ENCODE peak calls at places on chromosomes 6 and 20, in four cellular contexts. C is H1, S is HCT116, D is K562. G is an unnamed sample.

GRCh38 chr6:39344821-39345280 is 22.3 kb upstream of the KCNK16 start:
- DNase-seq in C (peak; percentile 74), S (peak; percentile 3), D (no peak), G (no peak)

GRCh38 chr6:89021629-89022028 is 58.2 kb upstream of the RNGTT start:
- DNase-seq in C (no peak), S (no peak), D (no peak), G (no peak)

GRCh38 chr20:43824699-43825402 is 89.8 kb upstream of the TOX2 start:
- DNase-seq in C (no peak), S (no peak), D (no peak), G (peak; percentile 51)

GRCh38 chr6:35775031-35775430 is 1.4 kb upstream of the CLPSL2 start:
- DNase-seq in C (no peak), S (no peak), D (no peak), G (no peak)

GRCh38 chr6:136921521-136921935 is 573 bp upstream of the SLC35D3 start:
- DNase-seq in C (peak; percentile 65), S (no peak), D (no peak), G (no peak)

GRCh38 chr6:10759312-10759839 is 11.8 kb downstream of the TMEM14B start:
- DNase-seq in C (no peak), S (peak; percentile 89), D (peak; percentile 54), G (no peak)

GRCh38 chr6:40727272-40727671 is 140.1 kb upstream of the LRFN2 start:
- DNase-seq in C (no peak), S (no peak), D (peak; percentile 40), G (no peak)

GRCh38 chr6:25987845-25988244 is 25.2 kb downstream of the TRIM38 start:
- DNase-seq in C (peak; percentile 71), S (no peak), D (no peak), G (no peak)

GRCh38 chr6:30615219-30615957 is 1.7 kb downstream of the PPP1R10 start:
- DNase-seq in C (peak; percentile 63), S (peak; percentile 75), D (no peak), G (no peak)

GRCh38 chr6:141548969-141549368 is 583.8 kb upstream of the GJE1 start:
- DNase-seq in C (no peak), S (no peak), D (no peak), G (no peak)

GRCh38 chr6:39228111-39228971 is 934 bp downstream of the KCNK5 start:
- DNase-seq in C (no peak), S (no peak), D (peak; percentile 64), G (no peak)

GRCh38 chr6:91713911-91714310 is 1127.0 kb upstream of the MAP3K7 start:
- DNase-seq in C (no peak), S (no peak), D (no peak), G (no peak)

GRCh38 chr20:45576995-45577394 is 2.1 kb downstream of the WFDC8 start:
- DNase-seq in C (no peak), S (no peak), D (no peak), G (no peak)

GRCh38 chr6:146700078-146700686 is 101.4 kb downstream of the ADGB start:
- DNase-seq in C (no peak), S (peak; percentile 64), D (peak; percentile 70), G (peak; percentile 26)

GRCh38 chr6:134173936-134174789 is 121.7 kb upstream of the SLC2A12 start:
- DNase-seq in C (peak; percentile 95), S (peak; percentile 76), D (peak; percentile 68), G (peak; percentile 54)

GRCh38 chr20:3090565-3090964 is 6.0 kb upstream of the AVP start:
- DNase-seq in C (no peak), S (no peak), D (no peak), G (no peak)

GRCh38 chr6:11459002-11459658 is 78.4 kb upstream of the TMEM170B start:
- DNase-seq in C (no peak), S (no peak), D (no peak), G (peak; percentile 90)

GRCh38 chr20:31594558-31595379 is 10.3 kb upstream of the ID1 start:
- DNase-seq in C (peak; percentile 82), S (no peak), D (no peak), G (no peak)

GRCh38 chr6:15513131-15513771 is 149.6 kb downstream of the DTNBP1 start:
- DNase-seq in C (no peak), S (no peak), D (no peak), G (no peak)

GRCh38 chr6:144110210-144110609 is 14.8 kb upstream of the SF3B5 start:
- DNase-seq in C (no peak), S (no peak), D (no peak), G (no peak)

GRCh38 chr6:144103026-144103563 is 7.7 kb upstream of the SF3B5 start:
- DNase-seq in C (no peak), S (no peak), D (no peak), G (no peak)

GRCh38 chr6:144106206-144106605 is 10.8 kb upstream of the SF3B5 start:
- DNase-seq in C (no peak), S (no peak), D (no peak), G (no peak)

GRCh38 chr6:144104488-144104887 is 9.1 kb upstream of the SF3B5 start:
- DNase-seq in C (no peak), S (no peak), D (no peak), G (no peak)

DNA sequence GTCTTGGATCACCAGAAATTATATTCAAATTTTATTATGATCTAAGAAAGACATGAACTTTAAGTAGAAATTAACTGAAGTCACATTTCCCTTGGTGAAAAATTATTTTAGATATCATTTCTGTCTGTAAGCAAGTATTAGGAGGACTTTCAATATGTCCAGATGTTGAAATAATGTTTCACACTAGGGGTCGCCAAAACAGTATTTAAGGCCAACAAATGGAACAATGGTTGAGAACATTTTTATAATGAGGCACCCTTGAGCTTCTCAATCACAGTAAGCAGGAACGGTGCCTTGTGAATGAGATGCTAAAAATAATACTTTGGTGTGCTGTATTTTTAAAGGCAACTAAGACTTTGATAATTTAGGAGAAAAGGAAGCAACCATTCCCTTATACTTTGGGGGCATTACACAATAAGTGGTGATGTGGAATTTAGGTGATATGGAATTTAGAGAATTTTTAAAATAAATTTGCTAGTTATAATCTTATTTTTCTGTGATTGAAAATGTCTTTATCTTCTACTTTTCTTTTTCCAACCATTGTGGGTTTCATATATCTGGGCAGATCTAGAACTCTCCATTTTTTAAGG is 9.6 kb upstream of the SF3B5 start:
- DNase-seq in C (no peak), S (peak; percentile 59), D (peak; percentile 67), G (peak; percentile 53)
- TF ChIP-seq EGR1 in C (no peak), S (no peak), D (no peak), G (no peak)

GRCh38 chr6:52517502-52518278 is 59.2 kb downstream of the TRAM2 start:
- DNase-seq in C (peak; percentile 57), S (peak; percentile 80), D (peak; percentile 91), G (no peak)
- TF ChIP-seq EGR1 in C (no peak), S (peak; percentile 45), D (peak; percentile 87), G (no peak)

DNA sequence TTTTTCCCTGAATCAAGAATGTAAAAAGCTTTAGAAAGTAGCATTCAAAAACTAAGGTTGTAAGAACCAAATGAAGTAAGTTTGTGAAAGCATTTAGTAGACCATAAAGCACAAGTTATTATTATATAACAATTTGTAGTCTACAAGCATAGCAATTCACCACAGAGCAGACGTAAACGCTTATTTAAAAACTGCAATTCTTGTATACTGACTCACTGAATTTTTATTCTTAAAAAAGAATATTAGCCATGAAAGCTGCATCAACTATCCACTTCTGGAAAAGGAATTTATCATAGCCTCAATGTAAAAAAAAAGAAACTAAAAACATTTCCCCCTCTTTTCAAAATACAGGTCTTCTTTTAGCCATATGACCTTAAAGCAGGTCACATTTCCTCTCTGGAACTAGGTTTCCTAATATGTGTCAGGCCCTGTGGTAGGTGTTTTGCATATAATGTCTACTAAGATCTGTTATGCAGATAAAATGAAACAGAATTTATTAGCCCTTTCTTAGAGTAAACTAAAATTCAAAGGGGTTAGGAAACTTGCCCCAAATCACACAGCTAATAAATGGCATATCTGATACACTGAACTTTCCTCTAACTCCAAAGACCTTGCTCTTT is 2.1 kb downstream of the MAP3K7 start:
- DNase-seq in C (no peak), S (no peak), D (no peak), G (no peak)
- TF ChIP-seq EGR1 in C (no peak), S (no peak), D (no peak), G (no peak)

GRCh38 chr6:144493035-144493910 is 208.1 kb downstream of the UTRN start:
- DNase-seq in C (no peak), S (no peak), D (no peak), G (no peak)
- TF ChIP-seq EGR1 in C (no peak), S (no peak), D (no peak), G (no peak)

DNA sequence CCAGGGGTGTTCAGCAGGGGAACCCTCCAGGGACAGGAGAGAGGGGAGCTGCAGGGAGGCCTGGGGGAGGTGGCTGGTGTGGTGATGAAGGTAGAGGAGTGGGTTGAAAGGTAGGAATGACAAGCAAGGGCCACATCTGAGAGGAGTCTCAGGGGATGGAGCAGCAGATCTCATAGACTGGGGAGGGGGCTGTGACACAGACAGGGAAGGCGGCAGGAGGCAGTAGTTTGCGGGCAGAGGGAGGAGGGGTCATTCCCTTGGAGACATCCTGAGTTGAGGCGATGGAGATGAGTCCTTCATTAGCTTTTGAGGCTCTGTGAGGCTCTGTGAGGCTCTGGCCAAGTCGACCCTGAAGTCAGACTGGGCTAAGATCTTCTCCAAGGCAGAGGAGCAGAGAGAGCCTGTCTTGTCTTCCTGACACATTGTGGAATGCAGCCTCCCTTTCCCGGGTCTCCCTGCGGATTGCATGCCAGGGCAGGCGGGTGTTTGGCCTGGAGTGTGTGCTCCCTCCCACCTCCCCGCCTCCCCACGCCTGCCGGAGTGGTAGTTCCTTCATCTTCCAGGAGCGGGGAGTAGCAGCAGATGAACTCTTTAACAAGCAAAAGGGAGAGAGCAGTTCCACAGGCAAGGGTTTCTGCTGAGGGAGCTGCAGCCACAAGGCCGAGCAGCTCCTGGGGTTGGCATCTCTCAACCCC is 34.3 kb upstream of the MLN start:
- DNase-seq in C (no peak), S (no peak), D (no peak), G (no peak)
- TF ChIP-seq EGR1 in C (no peak), S (no peak), D (no peak), G (no peak)

G was measured in GM12878.